ENCODE peak calls at places on chromosomes 12 and 14, in six cellular contexts. Y is fibroblast of lung, N is neural progenitor cell, Q is mammary epithelial cell, M is PC-3, J is H1. E is an unnamed sample.
A peak's percentile ranks its signal among the peaks of the same experiment; 100 is the strongest.

GRCh38 chr12:50734409-50735263 is 29.3 kb upstream of the ATF1 start:
- DNase-seq in Y (peak; percentile 41), N (peak; percentile 60), Q (no peak), M (peak; percentile 63), J (no peak), E (no peak)

GRCh38 chr12:64098709-64099354 is 123.3 kb downstream of the KICS2 start:
- DNase-seq in Y (peak; percentile 85), N (no peak), Q (no peak), M (peak; percentile 27), J (no peak), E (no peak)

GRCh38 chr14:22622220-22622619 is 21.9 kb downstream of the OR6J1 start:
- DNase-seq in Y (peak; percentile 74), N (no peak), Q (peak; percentile 39), M (peak; percentile 45), J (no peak), E (peak; percentile 7)

GRCh38 chr14:100533647-100534485 is 53.4 kb downstream of the BEGAIN start:
- DNase-seq in Y (peak; percentile 22), N (no peak), Q (no peak), M (no peak), J (no peak), E (peak; percentile 23)

GRCh38 chr12:94805749-94806148 is 155.4 kb upstream of the TMCC3 start:
- DNase-seq in Y (peak; percentile 47), N (peak; percentile 21), Q (peak; percentile 45), M (no peak), J (no peak), E (no peak)

GRCh38 chr12:111841236-111841749 is 735 bp upstream of the MAPKAPK5 start:
- DNase-seq in Y (peak; percentile 15), N (no peak), Q (no peak), M (peak; percentile 11), J (no peak), E (no peak)

GRCh38 chr14:64673329-64673728 is 30.9 kb upstream of the PLEKHG3 start:
- DNase-seq in Y (no peak), N (no peak), Q (no peak), M (no peak), J (no peak), E (no peak)

GRCh38 chr14:25003537-25003936 is 46.4 kb downstream of the STXBP6 start:
- DNase-seq in Y (no peak), N (no peak), Q (peak; percentile 76), M (peak; percentile 26), J (no peak), E (no peak)

GRCh38 chr12:19404232-19404880 is 34.9 kb upstream of the AEBP2 start:
- DNase-seq in Y (no peak), N (no peak), Q (no peak), M (no peak), J (no peak), E (no peak)

GRCh38 chr12:109203480-109203879 is 87.1 kb downstream of the ACACB start:
- DNase-seq in Y (no peak), N (no peak), Q (no peak), M (no peak), J (no peak), E (no peak)

GRCh38 chr12:41264281-41264680 is 76.2 kb downstream of the PDZRN4 start:
- DNase-seq in Y (peak; percentile 3), N (no peak), Q (no peak), M (peak; percentile 35), J (no peak), E (no peak)

GRCh38 chr12:69415471-69416275 is 54.5 kb upstream of the FRS2 start:
- DNase-seq in Y (peak; percentile 95), N (peak; percentile 69), Q (peak; percentile 57), M (peak; percentile 75), J (peak; percentile 31), E (peak; percentile 64)

GRCh38 chr12:11657511-11657910 is 8.0 kb downstream of the ETV6 start:
- DNase-seq in Y (no peak), N (no peak), Q (no peak), M (no peak), J (no peak), E (no peak)

GRCh38 chr12:121334513-121335343 is 17.5 kb downstream of the ANAPC5 start:
- DNase-seq in Y (peak; percentile 81), N (peak; percentile 72), Q (peak; percentile 56), M (peak; percentile 83), J (no peak), E (peak; percentile 27)

GRCh38 chr12:115375188-115375991 is 691.4 kb upstream of the TBX3 start:
- DNase-seq in Y (peak; percentile 63), N (no peak), Q (peak; percentile 90), M (peak; percentile 74), J (no peak), E (no peak)

GRCh38 chr12:81253360-81253759 is 175.5 kb downstream of the ACSS3 start:
- DNase-seq in Y (no peak), N (no peak), Q (no peak), M (no peak), J (no peak), E (no peak)

GRCh38 chr12:53728206-53728605 is 954 bp upstream of the CALCOCO1 start:
- DNase-seq in Y (no peak), N (peak; percentile 8), Q (no peak), M (no peak), J (no peak), E (no peak)

GRCh38 chr12:29818925-29819324 is 35.2 kb upstream of the TMTC1 start:
- DNase-seq in Y (no peak), N (no peak), Q (no peak), M (no peak), J (no peak), E (no peak)

GRCh38 chr12:115191342-115191741 is 507.4 kb upstream of the TBX3 start:
- DNase-seq in Y (peak; percentile 26), N (no peak), Q (no peak), M (no peak), J (no peak), E (no peak)

GRCh38 chr14:58133739-58134138 is 18.3 kb downstream of the ARMH4 start:
- DNase-seq in Y (peak; percentile 9), N (no peak), Q (peak; percentile 67), M (peak; percentile 97), J (no peak), E (no peak)

GRCh38 chr12:38282886-38283285 is 33.7 kb upstream of the ALG10B start:
- DNase-seq in Y (no peak), N (no peak), Q (peak; percentile 96), M (peak; percentile 98), J (no peak), E (no peak)

GRCh38 chr12:122858591-122859302 is 23.5 kb downstream of the HIP1R start:
- DNase-seq in Y (no peak), N (no peak), Q (no peak), M (no peak), J (no peak), E (no peak)

GRCh38 chr12:15700595-15700994 is 88.6 kb downstream of the EPS8 start:
- DNase-seq in Y (peak; percentile 95), N (no peak), Q (peak; percentile 83), M (peak; percentile 79), J (no peak), E (no peak)

GRCh38 chr14:77618381-77618780 is 1.9 kb upstream of the SPTLC2 start:
- DNase-seq in Y (no peak), N (no peak), Q (no peak), M (no peak), J (no peak), E (no peak)

GRCh38 chr14:77613207-77613606 is 3.2 kb downstream of the SPTLC2 start:
- DNase-seq in Y (no peak), N (no peak), Q (peak; percentile 81), M (peak; percentile 50), J (no peak), E (no peak)

GRCh38 chr14:77615231-77616132 is 955 bp downstream of the SPTLC2 start:
- DNase-seq in Y (peak; percentile 20), N (peak; percentile 28), Q (peak; percentile 64), M (peak; percentile 57), J (no peak), E (peak; percentile 36)

GRCh38 chr14:77616133-77616453 is 344 bp downstream of the SPTLC2 start:
- DNase-seq in Y (no peak), N (no peak), Q (no peak), M (no peak), J (no peak), E (no peak)

DNA sequence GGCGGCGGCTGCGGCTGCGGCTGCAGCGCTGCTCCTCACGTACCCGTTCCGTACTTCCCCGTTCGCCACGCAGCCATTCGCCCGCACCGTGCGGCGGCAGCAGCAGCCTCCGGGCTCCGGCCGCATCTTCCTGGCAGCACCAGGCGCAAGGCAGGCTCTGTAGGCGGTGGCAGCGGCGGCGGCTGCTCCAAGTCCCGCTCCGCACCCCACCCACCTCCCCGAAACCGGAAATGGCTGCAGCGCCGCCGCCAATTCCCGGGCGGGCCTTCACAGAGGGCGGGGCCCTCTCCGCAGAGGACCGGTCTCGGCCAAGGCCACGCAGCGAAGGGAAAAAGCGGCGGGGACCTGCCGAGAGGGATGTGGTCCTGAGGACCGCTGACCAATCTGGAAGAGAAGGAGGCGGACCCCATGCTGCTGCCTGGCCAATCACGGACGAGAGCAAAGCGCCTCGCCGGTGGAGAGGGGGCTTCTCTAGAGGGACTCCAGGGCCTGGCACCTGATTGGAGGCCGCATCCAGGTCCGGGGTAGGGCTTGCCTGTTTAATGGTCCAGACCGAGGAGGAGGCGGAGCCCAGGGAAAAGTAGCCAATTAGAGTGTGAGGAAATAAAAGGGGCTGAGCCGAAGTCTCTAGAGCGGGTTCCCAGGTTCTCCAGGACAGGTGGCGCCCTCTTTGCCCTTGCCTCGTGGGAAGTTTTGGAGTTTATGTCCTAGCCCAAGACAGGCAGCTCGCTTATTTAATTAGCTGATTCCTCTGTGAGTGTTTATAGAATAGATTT is at the start of gene SPTLC2:
- DNase-seq in Y (peak; percentile 98), N (peak; percentile 99), Q (peak; percentile 99), M (peak; percentile 99), J (peak; percentile 100), E (peak; percentile 98)
- TF ChIP-seq CTCF in Y (no peak), N (peak; percentile 39), Q (peak; percentile 30), M (peak; percentile 42), J (no peak), E (no peak)

GRCh38 chr12:3101309-3102022 is 24.3 kb downstream of the TSPAN9 start:
- DNase-seq in Y (no peak), N (peak; percentile 24), Q (peak; percentile 88), M (peak; percentile 60), J (no peak), E (no peak)
- H3K9ac ChIP-seq in Y (no peak overlapping the region), N (no peak overlapping the region), Q (no peak overlapping the region), M (no peak overlapping the region), J (no peak overlapping the region), E (no peak overlapping the region)

GRCh38 chr14:70317969-70318634 is 41.4 kb downstream of the COX16 start:
- DNase-seq in Y (peak; percentile 67), N (peak; percentile 84), Q (peak; percentile 48), M (peak; percentile 73), J (peak; percentile 23), E (peak; percentile 44)
- TF ChIP-seq CTCF in Y (peak; percentile 56), N (peak; percentile 80), Q (peak; percentile 65), M (peak; percentile 82), J (peak; percentile 76), E (peak; percentile 37)

GRCh38 chr12:91882910-91883309 is 262.7 kb downstream of the BTG1 start:
- DNase-seq in Y (no peak), N (no peak), Q (no peak), M (no peak), J (no peak), E (no peak)

GRCh38 chr12:91877022-91877421 is 268.6 kb downstream of the BTG1 start:
- DNase-seq in Y (peak; percentile 41), N (peak; percentile 9), Q (no peak), M (no peak), J (no peak), E (peak; percentile 43)

GRCh38 chr12:91871751-91872150 is 273.9 kb downstream of the BTG1 start:
- DNase-seq in Y (no peak), N (no peak), Q (no peak), M (no peak), J (no peak), E (no peak)

GRCh38 chr12:91874086-91874865 is 271.4 kb downstream of the BTG1 start:
- DNase-seq in Y (no peak), N (no peak), Q (no peak), M (no peak), J (no peak), E (no peak)

GRCh38 chr12:91877461-91878230 is 268.0 kb downstream of the BTG1 start:
- DNase-seq in Y (no peak), N (no peak), Q (peak; percentile 40), M (no peak), J (no peak), E (no peak)
- H3K9ac ChIP-seq in Y (no peak overlapping the region), N (no peak overlapping the region), Q (no peak overlapping the region), M (no peak overlapping the region), J (no peak overlapping the region), E (no peak overlapping the region)